ENCODE peak calls at places on chromosomes 1 and 21, in nine cellular contexts. D is fibroblast of lung, T is testis, E is mucosa of descending colon, R is HL-60, P is fibroblast of the aortic adventitia, J is lower leg skin, K is esophagus squamous epithelium, I is IMR-90. F is an unnamed sample.

GRCh38 chr1:201426395-201427310 is 5.1 kb upstream of the TNNI1 start:
- DNase-seq in D (no peak), T (no peak), E (no peak), R (no peak), P (no peak), J (no peak), K (no peak), I (no peak), F (no peak)

GRCh38 chr1:236516929-236517704 is 6.7 kb upstream of the LGALS8 start:
- DNase-seq in D (peak; percentile 78), T (no peak), E (no peak), R (no peak), P (peak; percentile 70), J (no peak), K (no peak), I (peak; percentile 85), F (peak; percentile 79)

GRCh38 chr1:41540886-41541591 is 56.6 kb upstream of the EDN2 start:
- DNase-seq in D (peak; percentile 9), T (no peak), E (no peak), R (no peak), P (peak; percentile 34), J (no peak), K (no peak), I (peak; percentile 52), F (peak; percentile 36)

GRCh38 chr1:206834711-206835110 is 30.7 kb upstream of the IL20 start:
- DNase-seq in D (no peak), T (peak; percentile 19), E (no peak), R (peak; percentile 50), P (peak; percentile 60), J (peak; percentile 37), K (no peak), I (no peak), F (no peak)

GRCh38 chr21:27505516-27505915 is 538.6 kb upstream of the ADAMTS5 start:
- DNase-seq in D (peak; percentile 61), T (no peak), E (no peak), R (no peak), P (peak; percentile 95), J (no peak), K (no peak), I (peak; percentile 70), F (peak; percentile 65)

GRCh38 chr1:193211539-193211938 is 25.1 kb upstream of the B3GALT2 start:
- DNase-seq in D (peak; percentile 76), T (no peak), E (no peak), R (no peak), P (peak; percentile 73), J (no peak), K (no peak), I (peak; percentile 93), F (peak; percentile 37)

GRCh38 chr1:1402081-1402900 is 3.2 kb upstream of the CCNL2 start:
- DNase-seq in D (peak; percentile 59), T (no peak), E (peak; percentile 50), R (peak; percentile 59), P (peak; percentile 70), J (no peak), K (no peak), I (peak; percentile 60), F (peak; percentile 46)

GRCh38 chr1:40392206-40392605 is 18.7 kb downstream of the SMAP2 start:
- DNase-seq in D (peak; percentile 71), T (no peak), E (no peak), R (no peak), P (peak; percentile 77), J (no peak), K (no peak), I (peak; percentile 88), F (peak; percentile 69)

GRCh38 chr1:201229771-201230635 is 39.4 kb downstream of the IGFN1 start:
- DNase-seq in D (peak; percentile 44), T (no peak), E (no peak), R (no peak), P (peak; percentile 51), J (no peak), K (no peak), I (peak; percentile 71), F (no peak)

GRCh38 chr1:67307251-67308060 is at the start of gene IL12RB2:
- DNase-seq in D (no peak), T (no peak), E (peak; percentile 39), R (no peak), P (no peak), J (no peak), K (no peak), I (no peak), F (no peak)

GRCh38 chr1:20409971-20410370 is 76.0 kb downstream of the CAMK2N1 start:
- DNase-seq in D (no peak), T (no peak), E (no peak), R (no peak), P (no peak), J (no peak), K (no peak), I (no peak), F (no peak)

GRCh38 chr1:55070765-55071164 is 31.4 kb downstream of the PCSK9 start:
- DNase-seq in D (no peak), T (no peak), E (no peak), R (no peak), P (no peak), J (no peak), K (no peak), I (no peak), F (no peak)

GRCh38 chr1:182061597-182061996 is at the start of gene ZNF648:
- DNase-seq in D (no peak), T (no peak), E (no peak), R (no peak), P (no peak), J (no peak), K (no peak), I (no peak), F (no peak)

GRCh38 chr1:85417876-85418275 is 47.1 kb downstream of the DDAH1 start:
- DNase-seq in D (no peak), T (no peak), E (no peak), R (no peak), P (no peak), J (no peak), K (no peak), I (no peak), F (no peak)

GRCh38 chr1:30743584-30744059 is 14.0 kb downstream of the LAPTM5 start:
- DNase-seq in D (no peak), T (no peak), E (no peak), R (peak; percentile 34), P (no peak), J (no peak), K (no peak), I (no peak), F (no peak)

GRCh38 chr21:40567511-40567910 is 279.4 kb downstream of the DSCAM start:
- DNase-seq in D (no peak), T (no peak), E (no peak), R (no peak), P (no peak), J (no peak), K (no peak), I (no peak), F (no peak)

GRCh38 chr21:40563845-40564717 is 282.9 kb downstream of the DSCAM start:
- DNase-seq in D (no peak), T (no peak), E (no peak), R (no peak), P (no peak), J (no peak), K (no peak), I (no peak), F (no peak)

DNA sequence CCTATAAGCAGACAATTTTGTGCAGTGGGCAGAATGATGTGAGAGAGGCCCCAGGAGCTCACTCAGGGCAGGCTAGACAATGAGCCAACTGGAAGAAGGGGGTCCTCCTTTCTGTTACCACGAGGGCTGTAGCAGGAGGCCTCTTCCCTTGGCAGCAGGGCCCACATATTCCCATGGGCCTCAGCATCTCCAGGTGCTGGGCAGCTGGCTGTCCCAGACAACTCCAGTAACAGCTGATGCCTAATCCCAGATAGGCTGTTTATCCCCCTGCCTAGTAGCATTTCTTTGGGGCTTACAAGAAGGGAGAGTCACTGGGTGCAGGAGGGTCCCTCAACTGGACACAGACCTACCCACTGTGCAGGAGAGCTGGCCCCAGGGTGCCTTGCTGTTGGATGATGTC is 278.2 kb downstream of the DSCAM start:
- DNase-seq in D (no peak), T (no peak), E (no peak), R (no peak), P (no peak), J (no peak), K (no peak), I (no peak), F (no peak)
- H3K4me3 ChIP-seq in D (no peak overlapping the region), T (no peak overlapping the region), E (no peak overlapping the region), R (no peak overlapping the region), P (no peak overlapping the region), J (no peak overlapping the region), K (no peak overlapping the region), I (no peak overlapping the region), F (no peak overlapping the region)

DNA sequence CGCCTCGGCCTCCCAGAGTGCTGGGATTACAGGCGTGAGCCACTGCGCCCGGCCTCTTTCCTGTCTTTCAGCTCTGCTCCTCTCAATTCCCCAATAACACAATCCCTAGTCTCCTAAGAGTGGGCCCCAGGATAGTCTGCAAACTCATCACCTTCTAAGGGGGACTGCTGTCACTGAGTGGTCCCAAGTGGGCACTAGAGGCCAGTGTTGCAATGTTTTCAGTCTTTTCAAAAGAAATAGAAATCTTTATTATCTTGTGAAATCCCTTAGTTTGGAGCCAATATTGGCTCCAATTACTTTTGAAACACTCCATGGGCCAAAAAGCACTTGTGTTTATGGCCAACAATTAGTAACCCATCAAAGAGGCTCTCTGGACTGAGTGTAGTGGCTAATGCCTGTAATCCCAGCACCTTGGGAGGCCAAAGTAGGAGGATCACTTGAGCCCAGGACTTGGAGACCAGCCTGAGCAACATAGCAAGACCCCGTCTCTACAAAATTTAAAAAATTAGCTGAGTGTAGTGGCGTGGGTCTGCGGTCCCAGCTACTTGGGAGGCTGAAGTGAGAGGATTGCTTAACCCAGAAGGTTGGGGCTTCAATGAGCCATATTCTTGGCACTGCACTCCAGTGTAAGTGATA is 28.6 kb upstream of the ZNF697 start:
- DNase-seq in D (peak; percentile 35), T (peak; percentile 29), E (no peak), R (no peak), P (peak; percentile 73), J (peak; percentile 32), K (no peak), I (no peak), F (no peak)
- TF ChIP-seq CTCF in D (peak; percentile 6), T (peak; percentile 16), E (no peak), R (no peak), P (peak; percentile 38), J (no peak), K (no peak), I (peak; percentile 7), F (no peak)

DNA sequence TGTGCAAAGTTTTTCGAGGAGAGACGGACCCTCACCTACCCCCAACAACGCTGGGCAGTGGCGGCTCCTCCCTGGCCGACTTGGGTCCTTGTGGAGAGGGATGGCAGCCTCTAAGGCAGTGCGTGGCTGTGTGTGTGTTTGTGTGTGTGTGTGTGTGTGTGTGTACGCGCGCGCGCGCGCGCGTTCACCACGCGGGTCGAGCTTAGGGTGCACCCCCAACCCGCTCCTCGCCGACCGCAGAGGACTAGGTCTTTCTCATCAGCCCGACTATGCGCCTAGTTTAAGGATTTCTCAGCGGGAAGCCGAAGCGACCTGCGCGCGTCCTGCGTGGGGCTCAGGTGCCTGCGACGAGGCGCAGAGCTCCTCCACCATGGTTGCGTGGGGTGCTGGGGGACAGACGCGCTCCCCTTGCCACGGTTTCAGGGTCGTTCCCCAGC is 940 bp downstream of the SOX13 start:
- DNase-seq in D (peak; percentile 28), T (peak; percentile 55), E (no peak), R (no peak), P (peak; percentile 39), J (no peak), K (no peak), I (no peak), F (peak; percentile 37)
- H3K4me3 ChIP-seq in D (peak overlapping the region; percentile 46), T (peak overlapping the region; percentile 77), E (peak overlapping the region; percentile 46), R (peak overlapping the region; percentile 54), P (peak overlapping the region; percentile 94), J (peak overlapping the region; percentile 58), K (peak overlapping the region; percentile 90), I (peak overlapping the region; percentile 97), F (peak overlapping the region; percentile 91)

GRCh38 chr1:232628335-232629214 is 1.4 kb downstream of the SIPA1L2 start:
- DNase-seq in D (peak; percentile 75), T (peak; percentile 22), E (no peak), R (no peak), P (peak; percentile 64), J (no peak), K (no peak), I (peak; percentile 52), F (peak; percentile 44)
- TF ChIP-seq CTCF in D (peak; percentile 14), T (no peak), E (no peak), R (peak; percentile 6), P (peak; percentile 51), J (no peak), K (peak; percentile 41), I (peak; percentile 38), F (peak; percentile 30)